ENCODE peak calls at places on chromosome 1, in five cellular contexts. Y, V, Q, W and L are unnamed samples. For H3K4me1 and H3K27me3, the result is how much of the 10 kb centered on the place peaks cover.

GRCh38 chr1:61081637-61082335 is 575 bp upstream of the NFIA start:
- DNase-seq in W (no peak), Q (peak), V (peak), Y (peak), L (peak)

GRCh38 chr1:67110352-67110751 is 24.4 kb downstream of the C1orf141 start:
- DNase-seq in Y (no peak), W (no peak), Q (no peak), V (no peak), L (no peak)

GRCh38 chr1:184574588-184574987 is 180.1 kb downstream of the EDEM3 start:
- DNase-seq in Q (no peak), V (no peak), Y (no peak), W (no peak), L (no peak)

GRCh38 chr1:172343246-172344099 is 77.0 kb upstream of the C1orf105 start:
- DNase-seq in Q (no peak), Y (no peak), W (no peak), V (no peak), L (no peak)

GRCh38 chr1:14136152-14136763 is 436.3 kb downstream of the PRDM2 start:
- DNase-seq in W (no peak), Q (no peak), Y (no peak), V (no peak), L (no peak)

GRCh38 chr1:36301220-36301619 is 4.9 kb upstream of the SH3D21 start:
- DNase-seq in W (no peak), Y (no peak), Q (no peak), V (no peak), L (no peak)

GRCh38 chr1:31798433-31799195 is 17.2 kb downstream of the SPOCD1 start:
- DNase-seq in Q (peak), V (no peak), Y (no peak), W (no peak), L (no peak)

GRCh38 chr1:233367057-233367759 is 39.7 kb downstream of the MAP3K21 start:
- DNase-seq in W (no peak), V (no peak), Y (no peak), Q (peak), L (no peak)

GRCh38 chr1:205049479-205049878 is 6.5 kb downstream of the CNTN2 start:
- DNase-seq in Q (no peak), V (no peak), W (no peak), Y (no peak), L (no peak)

GRCh38 chr1:67031121-67031520 is 22.8 kb downstream of the SLC35D1 start:
- DNase-seq in V (no peak), Q (no peak), W (no peak), Y (no peak), L (no peak)

GRCh38 chr1:102089791-102090190 is 93.1 kb upstream of the OLFM3 start:
- DNase-seq in W (no peak), V (no peak), Y (no peak), Q (no peak), L (no peak)

GRCh38 chr1:235054466-235054865 is 74.2 kb downstream of the TOMM20 start:
- DNase-seq in V (no peak), Q (no peak), Y (no peak), W (no peak), L (no peak)

GRCh38 chr1:14442669-14443068 is 155.8 kb upstream of the KAZN start:
- DNase-seq in Q (no peak), V (no peak), W (no peak), Y (no peak), L (no peak)

GRCh38 chr1:164723296-164723731 is 164.3 kb downstream of the PBX1 start:
- DNase-seq in W (no peak), Q (no peak), Y (no peak), V (no peak), L (no peak)

GRCh38 chr1:28050746-28051145 is 37.7 kb downstream of the EYA3 start:
- DNase-seq in V (no peak), W (no peak), Q (no peak), Y (no peak), L (no peak)

GRCh38 chr1:211675230-211676105 is at the start of gene NEK2:
- DNase-seq in V (peak), Q (peak), Y (peak), W (peak), L (peak)

GRCh38 chr1:166910396-166910994 is 34.4 kb upstream of the TADA1 start:
- DNase-seq in Y (peak), Q (peak), V (peak), W (no peak), L (peak)

GRCh38 chr1:98260839-98261238 is 340.0 kb upstream of the DPYD start:
- DNase-seq in Q (peak), V (no peak), Y (no peak), W (no peak), L (no peak)

GRCh38 chr1:216576246-216576645 is 147.0 kb downstream of the ESRRG start:
- DNase-seq in W (no peak), Q (no peak), Y (no peak), V (no peak), L (no peak)

GRCh38 chr1:57991289-57991688 is 555.2 kb downstream of the OMA1 start:
- DNase-seq in W (no peak), V (no peak), Y (no peak), Q (no peak), L (no peak)

GRCh38 chr1:44021581-44022321 is 9.5 kb downstream of the SLC6A9 start:
- DNase-seq in Y (no peak), V (no peak), Q (no peak), W (no peak), L (no peak)

GRCh38 chr1:65148548-65149390 is 766 bp downstream of the AK4 start:
- DNase-seq in Q (no peak), V (peak), W (peak), Y (no peak), L (no peak)

GRCh38 chr1:81466970-81467369 is 333.8 kb upstream of the ADGRL2 start:
- DNase-seq in Y (no peak), W (no peak), Q (no peak), V (no peak), L (no peak)

DNA sequence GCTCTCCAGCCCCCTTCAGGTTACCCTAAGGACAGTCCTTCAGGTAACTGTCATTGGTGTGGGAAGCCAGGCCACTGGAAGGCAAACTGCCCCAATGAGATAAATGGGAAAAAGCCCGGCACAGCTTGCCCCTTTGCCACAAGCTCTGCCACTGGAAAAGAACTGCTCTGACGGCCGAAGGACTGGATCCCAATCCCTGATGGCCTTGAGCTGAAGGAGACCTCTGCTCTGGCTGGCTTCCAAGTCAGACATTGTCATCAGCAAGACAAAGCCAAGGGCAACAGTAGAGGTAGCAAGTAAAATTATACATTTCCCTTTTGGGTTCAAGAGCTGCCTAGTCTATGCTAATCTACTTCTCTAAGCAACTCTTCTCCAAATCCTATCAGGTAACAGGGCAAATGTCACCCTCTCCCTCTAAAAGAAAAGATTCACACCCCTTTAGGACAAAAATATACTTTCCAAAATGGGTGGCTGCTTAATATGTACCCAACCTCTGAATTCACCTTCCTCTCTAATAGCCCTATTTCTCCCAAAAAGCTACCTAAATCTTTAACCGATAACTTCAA is 145.8 kb downstream of the ADSS2 start:
- DNase-seq in Y (no peak), V (no peak), W (no peak), Q (no peak), L (no peak)
- H3K4me1 ChIP-seq in Y (under half), V (under half), W (under half), Q (under half), L (under half)

GRCh38 chr1:6345009-6345408 is 48.6 kb downstream of the ACOT7 start:
- DNase-seq in Q (no peak), W (no peak), Y (no peak), V (no peak), L (no peak)
- H3K27me3 ChIP-seq in Q (under half), W (under half), Y (under half), V (under half), L (under half)

GRCh38 chr1:15797614-15798390 is 9.6 kb downstream of the UQCRHL start:
- DNase-seq in V (no peak), W (no peak), Q (no peak), Y (no peak), L (no peak)
- H3K4me1 ChIP-seq in V (under half), W (under half), Q (half or more), Y (under half), L (under half)

DNA sequence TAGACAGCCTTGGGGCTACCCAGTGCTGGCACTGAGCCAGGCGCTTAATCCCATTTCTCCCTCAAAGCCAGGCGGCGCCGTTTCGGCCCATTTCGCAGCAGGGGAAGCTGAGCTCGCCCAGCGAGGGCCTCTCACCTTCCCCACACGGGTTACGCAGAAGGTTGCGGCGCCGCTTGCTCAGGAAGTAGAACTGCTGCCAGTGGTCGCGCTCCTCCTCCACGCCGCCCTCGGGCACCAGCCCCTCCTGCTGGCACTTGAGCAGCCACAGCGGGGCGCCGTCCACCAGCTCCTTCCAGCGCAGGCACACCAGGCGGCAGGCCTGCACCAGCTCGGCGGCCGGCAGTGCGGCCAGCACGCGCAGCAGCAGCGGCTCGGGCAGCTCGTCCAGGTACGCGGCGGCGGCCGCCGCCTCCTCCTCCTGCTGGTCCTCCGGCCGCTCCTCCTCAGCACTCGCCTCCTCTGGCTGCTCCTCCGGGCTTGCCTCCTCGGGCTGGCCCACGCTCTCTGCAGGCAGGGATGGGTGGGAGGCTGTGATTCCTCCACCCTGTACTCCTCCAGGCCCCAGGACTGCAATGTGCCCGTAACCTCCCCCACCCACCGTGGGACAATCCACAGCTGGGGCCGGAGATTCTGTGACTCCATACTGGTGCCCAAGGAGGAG is 3.8 kb downstream of the FBXO2 start:
- DNase-seq in Y (peak), Q (no peak), V (peak), W (peak), L (peak)
- H3K27me3 ChIP-seq in Y (under half), Q (under half), V (under half), W (under half), L (under half)

GRCh38 chr1:202161151-202162048 is 998 bp upstream of the PTPN7 start:
- DNase-seq in Y (no peak), V (no peak), W (no peak), Q (no peak), L (no peak)
- H3K4me1 ChIP-seq in Y (half or more), V (under half), W (under half), Q (under half), L (half or more)